ENCODE peak calls at places on chromosomes 7 and 10, in ten cellular contexts. R is activated CD4-positive, alpha-beta T cell treated with anti-CD3 and anti-CD28 coated beads for 24 hours; Q is IMR-90; G is heart right ventricle; N is endodermal cell; F is NCI-H446; M is NCI-H345; I is GOT3; Y is heart left ventricle; O is AG10803. B is an unnamed sample.

GRCh38 chr10:71372882-71373495 is 23.7 kb upstream of the CDH23 start:
- DNase-seq in Y (no peak), F (no peak), N (peak; percentile 85), G (no peak), Q (no peak), R (no peak), O (no peak), M (no peak), I (no peak), B (peak; percentile 69)

GRCh38 chr7:133829336-133829897 is 297.7 kb upstream of the LRGUK start:
- DNase-seq in O (peak; percentile 41), R (no peak), M (no peak), Q (peak; percentile 48), G (no peak), Y (no peak), I (no peak), F (no peak), N (no peak), B (no peak)

GRCh38 chr7:128206747-128207500 is 34.2 kb upstream of the LEP start:
- DNase-seq in F (no peak), N (no peak), R (no peak), I (no peak), G (no peak), M (no peak), Y (no peak), Q (no peak), O (no peak), B (no peak)

GRCh38 chr10:86062647-86063145 is 303.9 kb downstream of the GRID1 start:
- DNase-seq in G (no peak), O (no peak), N (peak; percentile 32), F (no peak), Q (no peak), I (no peak), R (no peak), Y (no peak), M (no peak), B (no peak)

GRCh38 chr10:34792881-34793280 is 22.2 kb downstream of the PARD3 start:
- DNase-seq in G (no peak), M (peak; percentile 64), R (no peak), N (no peak), I (no peak), O (no peak), F (no peak), Y (no peak), Q (no peak), B (no peak)

GRCh38 chr7:84912993-84913635 is 273.7 kb downstream of the SEMA3D start:
- DNase-seq in Y (no peak), M (no peak), I (no peak), O (no peak), Q (no peak), F (no peak), G (no peak), R (no peak), N (peak; percentile 46), B (no peak)

GRCh38 chr10:132420469-132421376 is 23.7 kb downstream of the PWWP2B start:
- DNase-seq in R (no peak), N (peak; percentile 79), O (peak; percentile 38), Q (no peak), F (no peak), I (no peak), G (peak; percentile 51), M (no peak), Y (peak; percentile 77), B (no peak)

GRCh38 chr7:107924841-107925490 is 34.0 kb downstream of the DLD start:
- DNase-seq in R (no peak), Y (no peak), G (no peak), N (no peak), O (peak; percentile 39), M (no peak), F (no peak), I (no peak), Q (no peak), B (peak; percentile 13)

GRCh38 chr7:127938588-127938987 is 92.6 kb downstream of the LRRC4 start:
- DNase-seq in G (no peak), O (peak; percentile 87), M (no peak), F (no peak), R (no peak), Y (no peak), N (no peak), I (no peak), Q (peak; percentile 88), B (no peak)

GRCh38 chr10:13448216-13448615 is 80.6 kb downstream of the BEND7 start:
- DNase-seq in Q (peak; percentile 74), M (no peak), F (no peak), R (no peak), I (no peak), O (no peak), N (no peak), G (no peak), Y (no peak), B (no peak)

GRCh38 chr10:112738586-112739218 is 211.3 kb upstream of the TCF7L2 start:
- DNase-seq in M (no peak), Y (no peak), R (no peak), F (no peak), G (no peak), Q (peak; percentile 71), O (no peak), I (no peak), N (no peak), B (no peak)

GRCh38 chr10:16927536-16927935 is 110.3 kb upstream of the RSU1 start:
- DNase-seq in F (no peak), I (no peak), M (no peak), R (no peak), Y (no peak), O (no peak), N (no peak), G (no peak), Q (no peak), B (no peak)

GRCh38 chr7:140440593-140440992 is 36.7 kb downstream of the RAB19 start:
- DNase-seq in N (no peak), R (no peak), I (no peak), Q (peak; percentile 21), O (no peak), M (no peak), F (no peak), G (no peak), Y (no peak), B (no peak)

GRCh38 chr7:107692501-107692900 is 31.9 kb downstream of the SLC26A4 start:
- DNase-seq in Q (peak; percentile 61), N (no peak), O (peak; percentile 22), I (no peak), R (no peak), M (no peak), G (no peak), Y (no peak), F (no peak), B (no peak)

GRCh38 chr10:84075226-84076046 is 63.9 kb upstream of the GHITM start:
- DNase-seq in R (no peak), Y (no peak), Q (no peak), I (no peak), F (no peak), N (peak; percentile 57), O (no peak), G (no peak), M (no peak), B (no peak)

GRCh38 chr7:45699726-45700390 is 125.7 kb downstream of the ADCY1 start:
- DNase-seq in I (no peak), Y (no peak), O (no peak), N (peak; percentile 20), G (no peak), F (no peak), M (no peak), Q (no peak), R (no peak), B (no peak)

GRCh38 chr7:99080679-99081078 is 63.2 kb downstream of the SMURF1 start:
- DNase-seq in Y (no peak), Q (no peak), G (no peak), I (no peak), O (no peak), R (no peak), M (no peak), F (no peak), N (no peak), B (no peak)

GRCh38 chr7:128168667-128169210 is 72.3 kb upstream of the LEP start:
- DNase-seq in Y (no peak), R (no peak), I (no peak), G (peak; percentile 34), M (no peak), O (peak; percentile 7), Q (no peak), F (no peak), N (peak; percentile 96), B (no peak)

GRCh38 chr10:103333934-103334520 is 16.9 kb downstream of the PCGF6 start:
- DNase-seq in G (no peak), R (no peak), I (no peak), Q (peak; percentile 33), N (no peak), F (no peak), M (peak; percentile 6), O (peak; percentile 28), Y (no peak), B (no peak)

GRCh38 chr10:117169480-117169879 is 27.8 kb upstream of the KCNK18 start:
- DNase-seq in O (peak; percentile 54), G (no peak), R (no peak), I (no peak), N (no peak), Y (no peak), Q (no peak), M (no peak), F (no peak), B (no peak)